ENCODE peak calls at places on chromosomes 1 and 21, in ten cellular contexts. One of them, this sample, is unnamed.

GRCh38 chr1:116966791-116967190 is 34.8 kb upstream of the CD101 start:
- DNase-seq in stimulated activated CD4-positive, alpha-beta T cell treated with anti-CD3 and anti-CD28 coated beads, Interleukin-1b, Interleukin-23, amount 100 ng/mL, for 48 hours: no peak
- DNase-seq in fibroblast of mammary gland: peak; percentile 69
- DNase-seq in NCI-H1417: no peak
- DNase-seq in T-helper 9 cell: no peak
- DNase-seq in H54: no peak
- DNase-seq in cardiac muscle cell: no peak
- DNase-seq in nucleus accumbens: no peak
- DNase-seq in activated naive CD4-positive, alpha-beta T cell treated with anti-CD3 and anti-CD28 coated beads for 36 hours: no peak
- DNase-seq in epithelial cell of prostate: no peak
- DNase-seq in this sample: no peak

GRCh38 chr1:8197493-8198282 is 120.2 kb upstream of the SLC45A1 start:
- DNase-seq in stimulated activated CD4-positive, alpha-beta T cell treated with anti-CD3 and anti-CD28 coated beads, Interleukin-1b, Interleukin-23, amount 100 ng/mL, for 48 hours: no peak
- DNase-seq in fibroblast of mammary gland: peak; percentile 93
- DNase-seq in NCI-H1417: no peak
- DNase-seq in T-helper 9 cell: no peak
- DNase-seq in H54: no peak
- DNase-seq in cardiac muscle cell: peak; percentile 95
- DNase-seq in nucleus accumbens: no peak
- DNase-seq in activated naive CD4-positive, alpha-beta T cell treated with anti-CD3 and anti-CD28 coated beads for 36 hours: no peak
- DNase-seq in epithelial cell of prostate: peak; percentile 66
- DNase-seq in this sample: no peak

GRCh38 chr1:203631946-203632345 is 5.3 kb downstream of the ATP2B4 start:
- DNase-seq in stimulated activated CD4-positive, alpha-beta T cell treated with anti-CD3 and anti-CD28 coated beads, Interleukin-1b, Interleukin-23, amount 100 ng/mL, for 48 hours: no peak
- DNase-seq in fibroblast of mammary gland: no peak
- DNase-seq in NCI-H1417: no peak
- DNase-seq in T-helper 9 cell: no peak
- DNase-seq in H54: no peak
- DNase-seq in cardiac muscle cell: no peak
- DNase-seq in nucleus accumbens: no peak
- DNase-seq in activated naive CD4-positive, alpha-beta T cell treated with anti-CD3 and anti-CD28 coated beads for 36 hours: no peak
- DNase-seq in epithelial cell of prostate: no peak
- DNase-seq in this sample: no peak

GRCh38 chr1:24351918-24352637 is 32.9 kb downstream of the GRHL3 start:
- DNase-seq in stimulated activated CD4-positive, alpha-beta T cell treated with anti-CD3 and anti-CD28 coated beads, Interleukin-1b, Interleukin-23, amount 100 ng/mL, for 48 hours: peak; percentile 84
- DNase-seq in fibroblast of mammary gland: peak; percentile 70
- DNase-seq in NCI-H1417: no peak
- DNase-seq in T-helper 9 cell: no peak
- DNase-seq in H54: no peak
- DNase-seq in cardiac muscle cell: no peak
- DNase-seq in nucleus accumbens: no peak
- DNase-seq in activated naive CD4-positive, alpha-beta T cell treated with anti-CD3 and anti-CD28 coated beads for 36 hours: peak; percentile 94
- DNase-seq in epithelial cell of prostate: no peak
- DNase-seq in this sample: no peak

GRCh38 chr1:44484155-44484688 is 79.2 kb downstream of the RNF220 start:
- DNase-seq in stimulated activated CD4-positive, alpha-beta T cell treated with anti-CD3 and anti-CD28 coated beads, Interleukin-1b, Interleukin-23, amount 100 ng/mL, for 48 hours: no peak
- DNase-seq in fibroblast of mammary gland: peak; percentile 75
- DNase-seq in NCI-H1417: no peak
- DNase-seq in T-helper 9 cell: no peak
- DNase-seq in H54: peak; percentile 30
- DNase-seq in cardiac muscle cell: peak; percentile 76
- DNase-seq in nucleus accumbens: no peak
- DNase-seq in activated naive CD4-positive, alpha-beta T cell treated with anti-CD3 and anti-CD28 coated beads for 36 hours: no peak
- DNase-seq in epithelial cell of prostate: no peak
- DNase-seq in this sample: no peak

GRCh38 chr1:35568975-35569395 is 4.1 kb upstream of the TFAP2E start:
- DNase-seq in stimulated activated CD4-positive, alpha-beta T cell treated with anti-CD3 and anti-CD28 coated beads, Interleukin-1b, Interleukin-23, amount 100 ng/mL, for 48 hours: peak; percentile 60
- DNase-seq in fibroblast of mammary gland: peak; percentile 71
- DNase-seq in NCI-H1417: peak; percentile 42
- DNase-seq in T-helper 9 cell: peak; percentile 48
- DNase-seq in H54: peak; percentile 81
- DNase-seq in cardiac muscle cell: peak; percentile 81
- DNase-seq in nucleus accumbens: peak; percentile 54
- DNase-seq in activated naive CD4-positive, alpha-beta T cell treated with anti-CD3 and anti-CD28 coated beads for 36 hours: peak; percentile 78
- DNase-seq in epithelial cell of prostate: no peak
- DNase-seq in this sample: peak; percentile 67

GRCh38 chr1:32501865-32502264 is 37.0 kb downstream of the ZBTB8B start:
- DNase-seq in stimulated activated CD4-positive, alpha-beta T cell treated with anti-CD3 and anti-CD28 coated beads, Interleukin-1b, Interleukin-23, amount 100 ng/mL, for 48 hours: no peak
- DNase-seq in fibroblast of mammary gland: no peak
- DNase-seq in NCI-H1417: no peak
- DNase-seq in T-helper 9 cell: no peak
- DNase-seq in H54: no peak
- DNase-seq in cardiac muscle cell: peak; percentile 30
- DNase-seq in nucleus accumbens: no peak
- DNase-seq in activated naive CD4-positive, alpha-beta T cell treated with anti-CD3 and anti-CD28 coated beads for 36 hours: no peak
- DNase-seq in epithelial cell of prostate: no peak
- DNase-seq in this sample: no peak

GRCh38 chr21:39954570-39954969 is 87.3 kb downstream of the PCP4 start:
- DNase-seq in stimulated activated CD4-positive, alpha-beta T cell treated with anti-CD3 and anti-CD28 coated beads, Interleukin-1b, Interleukin-23, amount 100 ng/mL, for 48 hours: no peak
- DNase-seq in fibroblast of mammary gland: no peak
- DNase-seq in NCI-H1417: no peak
- DNase-seq in T-helper 9 cell: no peak
- DNase-seq in H54: no peak
- DNase-seq in cardiac muscle cell: no peak
- DNase-seq in nucleus accumbens: no peak
- DNase-seq in activated naive CD4-positive, alpha-beta T cell treated with anti-CD3 and anti-CD28 coated beads for 36 hours: no peak
- DNase-seq in epithelial cell of prostate: no peak
- DNase-seq in this sample: no peak

GRCh38 chr21:44767834-44768831 is 33.5 kb downstream of the UBE2G2 start:
- DNase-seq in stimulated activated CD4-positive, alpha-beta T cell treated with anti-CD3 and anti-CD28 coated beads, Interleukin-1b, Interleukin-23, amount 100 ng/mL, for 48 hours: no peak
- DNase-seq in fibroblast of mammary gland: no peak
- DNase-seq in NCI-H1417: no peak
- DNase-seq in T-helper 9 cell: no peak
- DNase-seq in H54: no peak
- DNase-seq in cardiac muscle cell: no peak
- DNase-seq in nucleus accumbens: no peak
- DNase-seq in activated naive CD4-positive, alpha-beta T cell treated with anti-CD3 and anti-CD28 coated beads for 36 hours: no peak
- DNase-seq in epithelial cell of prostate: no peak
- DNase-seq in this sample: no peak

GRCh38 chr1:186482661-186483255 is 21.8 kb upstream of the PDC start:
- DNase-seq in stimulated activated CD4-positive, alpha-beta T cell treated with anti-CD3 and anti-CD28 coated beads, Interleukin-1b, Interleukin-23, amount 100 ng/mL, for 48 hours: peak; percentile 40
- DNase-seq in fibroblast of mammary gland: peak; percentile 79
- DNase-seq in NCI-H1417: peak; percentile 52
- DNase-seq in T-helper 9 cell: no peak
- DNase-seq in H54: peak; percentile 17
- DNase-seq in cardiac muscle cell: peak; percentile 89
- DNase-seq in nucleus accumbens: no peak
- DNase-seq in activated naive CD4-positive, alpha-beta T cell treated with anti-CD3 and anti-CD28 coated beads for 36 hours: peak; percentile 71
- DNase-seq in epithelial cell of prostate: no peak
- DNase-seq in this sample: peak; percentile 2

GRCh38 chr1:178093958-178094751 is at the start of gene RASAL2:
- DNase-seq in stimulated activated CD4-positive, alpha-beta T cell treated with anti-CD3 and anti-CD28 coated beads, Interleukin-1b, Interleukin-23, amount 100 ng/mL, for 48 hours: peak; percentile 1
- DNase-seq in fibroblast of mammary gland: peak; percentile 46
- DNase-seq in NCI-H1417: peak; percentile 91
- DNase-seq in T-helper 9 cell: no peak
- DNase-seq in H54: peak; percentile 42
- DNase-seq in cardiac muscle cell: peak; percentile 70
- DNase-seq in nucleus accumbens: peak; percentile 48
- DNase-seq in activated naive CD4-positive, alpha-beta T cell treated with anti-CD3 and anti-CD28 coated beads for 36 hours: peak; percentile 4
- DNase-seq in epithelial cell of prostate: no peak
- DNase-seq in this sample: no peak

GRCh38 chr21:34817821-34818662 is 149.2 kb downstream of the CLIC6 start:
- DNase-seq in stimulated activated CD4-positive, alpha-beta T cell treated with anti-CD3 and anti-CD28 coated beads, Interleukin-1b, Interleukin-23, amount 100 ng/mL, for 48 hours: no peak
- DNase-seq in fibroblast of mammary gland: no peak
- DNase-seq in NCI-H1417: no peak
- DNase-seq in T-helper 9 cell: no peak
- DNase-seq in H54: no peak
- DNase-seq in cardiac muscle cell: no peak
- DNase-seq in nucleus accumbens: no peak
- DNase-seq in activated naive CD4-positive, alpha-beta T cell treated with anti-CD3 and anti-CD28 coated beads for 36 hours: no peak
- DNase-seq in epithelial cell of prostate: no peak
- DNase-seq in this sample: no peak

GRCh38 chr21:31803039-31804007 is 69.5 kb upstream of the HUNK start:
- DNase-seq in stimulated activated CD4-positive, alpha-beta T cell treated with anti-CD3 and anti-CD28 coated beads, Interleukin-1b, Interleukin-23, amount 100 ng/mL, for 48 hours: no peak
- DNase-seq in fibroblast of mammary gland: no peak
- DNase-seq in NCI-H1417: no peak
- DNase-seq in T-helper 9 cell: no peak
- DNase-seq in H54: no peak
- DNase-seq in cardiac muscle cell: no peak
- DNase-seq in nucleus accumbens: no peak
- DNase-seq in activated naive CD4-positive, alpha-beta T cell treated with anti-CD3 and anti-CD28 coated beads for 36 hours: no peak
- DNase-seq in epithelial cell of prostate: no peak
- DNase-seq in this sample: no peak

GRCh38 chr1:203207751-203208150 is 21.2 kb upstream of the CHI3L1 start:
- DNase-seq in stimulated activated CD4-positive, alpha-beta T cell treated with anti-CD3 and anti-CD28 coated beads, Interleukin-1b, Interleukin-23, amount 100 ng/mL, for 48 hours: no peak
- DNase-seq in fibroblast of mammary gland: no peak
- DNase-seq in NCI-H1417: no peak
- DNase-seq in T-helper 9 cell: no peak
- DNase-seq in H54: no peak
- DNase-seq in cardiac muscle cell: no peak
- DNase-seq in nucleus accumbens: no peak
- DNase-seq in activated naive CD4-positive, alpha-beta T cell treated with anti-CD3 and anti-CD28 coated beads for 36 hours: no peak
- DNase-seq in epithelial cell of prostate: no peak
- DNase-seq in this sample: no peak

GRCh38 chr1:64241069-64241468 is 37.6 kb downstream of the UBE2U start:
- DNase-seq in stimulated activated CD4-positive, alpha-beta T cell treated with anti-CD3 and anti-CD28 coated beads, Interleukin-1b, Interleukin-23, amount 100 ng/mL, for 48 hours: no peak
- DNase-seq in fibroblast of mammary gland: no peak
- DNase-seq in NCI-H1417: no peak
- DNase-seq in T-helper 9 cell: no peak
- DNase-seq in H54: no peak
- DNase-seq in cardiac muscle cell: no peak
- DNase-seq in nucleus accumbens: no peak
- DNase-seq in activated naive CD4-positive, alpha-beta T cell treated with anti-CD3 and anti-CD28 coated beads for 36 hours: no peak
- DNase-seq in epithelial cell of prostate: no peak
- DNase-seq in this sample: no peak

GRCh38 chr1:170027760-170028159 is 46.7 kb downstream of the KIFAP3 start:
- DNase-seq in stimulated activated CD4-positive, alpha-beta T cell treated with anti-CD3 and anti-CD28 coated beads, Interleukin-1b, Interleukin-23, amount 100 ng/mL, for 48 hours: no peak
- DNase-seq in fibroblast of mammary gland: peak; percentile 11
- DNase-seq in NCI-H1417: no peak
- DNase-seq in T-helper 9 cell: no peak
- DNase-seq in H54: no peak
- DNase-seq in cardiac muscle cell: no peak
- DNase-seq in nucleus accumbens: no peak
- DNase-seq in activated naive CD4-positive, alpha-beta T cell treated with anti-CD3 and anti-CD28 coated beads for 36 hours: no peak
- DNase-seq in epithelial cell of prostate: no peak
- DNase-seq in this sample: no peak

GRCh38 chr1:212271823-212272498 is 13.2 kb upstream of the PPP2R5A start:
- DNase-seq in stimulated activated CD4-positive, alpha-beta T cell treated with anti-CD3 and anti-CD28 coated beads, Interleukin-1b, Interleukin-23, amount 100 ng/mL, for 48 hours: no peak
- DNase-seq in fibroblast of mammary gland: no peak
- DNase-seq in NCI-H1417: no peak
- DNase-seq in T-helper 9 cell: no peak
- DNase-seq in H54: no peak
- DNase-seq in cardiac muscle cell: no peak
- DNase-seq in nucleus accumbens: no peak
- DNase-seq in activated naive CD4-positive, alpha-beta T cell treated with anti-CD3 and anti-CD28 coated beads for 36 hours: no peak
- DNase-seq in epithelial cell of prostate: no peak
- DNase-seq in this sample: no peak

GRCh38 chr1:101247404-101248287 is 10.8 kb downstream of the S1PR1 start:
- DNase-seq in stimulated activated CD4-positive, alpha-beta T cell treated with anti-CD3 and anti-CD28 coated beads, Interleukin-1b, Interleukin-23, amount 100 ng/mL, for 48 hours: no peak
- DNase-seq in fibroblast of mammary gland: no peak
- DNase-seq in NCI-H1417: no peak
- DNase-seq in T-helper 9 cell: no peak
- DNase-seq in H54: no peak
- DNase-seq in cardiac muscle cell: no peak
- DNase-seq in nucleus accumbens: no peak
- DNase-seq in activated naive CD4-positive, alpha-beta T cell treated with anti-CD3 and anti-CD28 coated beads for 36 hours: no peak
- DNase-seq in epithelial cell of prostate: no peak
- DNase-seq in this sample: no peak

GRCh38 chr1:24967962-24968361 is 37.9 kb upstream of the RUNX3 start:
- DNase-seq in stimulated activated CD4-positive, alpha-beta T cell treated with anti-CD3 and anti-CD28 coated beads, Interleukin-1b, Interleukin-23, amount 100 ng/mL, for 48 hours: no peak
- DNase-seq in fibroblast of mammary gland: no peak
- DNase-seq in NCI-H1417: no peak
- DNase-seq in T-helper 9 cell: no peak
- DNase-seq in H54: no peak
- DNase-seq in cardiac muscle cell: no peak
- DNase-seq in nucleus accumbens: no peak
- DNase-seq in activated naive CD4-positive, alpha-beta T cell treated with anti-CD3 and anti-CD28 coated beads for 36 hours: no peak
- DNase-seq in epithelial cell of prostate: no peak
- DNase-seq in this sample: no peak

GRCh38 chr1:89780721-89781120 is 40.1 kb upstream of the LRRC8D start:
- DNase-seq in stimulated activated CD4-positive, alpha-beta T cell treated with anti-CD3 and anti-CD28 coated beads, Interleukin-1b, Interleukin-23, amount 100 ng/mL, for 48 hours: peak; percentile 37
- DNase-seq in fibroblast of mammary gland: peak; percentile 61
- DNase-seq in NCI-H1417: no peak
- DNase-seq in T-helper 9 cell: no peak
- DNase-seq in H54: peak; percentile 54
- DNase-seq in cardiac muscle cell: peak; percentile 47
- DNase-seq in nucleus accumbens: no peak
- DNase-seq in activated naive CD4-positive, alpha-beta T cell treated with anti-CD3 and anti-CD28 coated beads for 36 hours: peak; percentile 57
- DNase-seq in epithelial cell of prostate: no peak
- DNase-seq in this sample: no peak

GRCh38 chr1:223175032-223175431 is 32.0 kb upstream of the TLR5 start:
- DNase-seq in stimulated activated CD4-positive, alpha-beta T cell treated with anti-CD3 and anti-CD28 coated beads, Interleukin-1b, Interleukin-23, amount 100 ng/mL, for 48 hours: no peak
- DNase-seq in fibroblast of mammary gland: no peak
- DNase-seq in NCI-H1417: peak; percentile 51
- DNase-seq in T-helper 9 cell: no peak
- DNase-seq in H54: no peak
- DNase-seq in cardiac muscle cell: peak; percentile 12
- DNase-seq in nucleus accumbens: no peak
- DNase-seq in activated naive CD4-positive, alpha-beta T cell treated with anti-CD3 and anti-CD28 coated beads for 36 hours: no peak
- DNase-seq in epithelial cell of prostate: no peak
- DNase-seq in this sample: no peak

GRCh38 chr1:194071200-194071599 is 884.8 kb upstream of the B3GALT2 start:
- DNase-seq in stimulated activated CD4-positive, alpha-beta T cell treated with anti-CD3 and anti-CD28 coated beads, Interleukin-1b, Interleukin-23, amount 100 ng/mL, for 48 hours: no peak
- DNase-seq in fibroblast of mammary gland: no peak
- DNase-seq in NCI-H1417: peak; percentile 3
- DNase-seq in T-helper 9 cell: no peak
- DNase-seq in H54: no peak
- DNase-seq in cardiac muscle cell: no peak
- DNase-seq in nucleus accumbens: no peak
- DNase-seq in activated naive CD4-positive, alpha-beta T cell treated with anti-CD3 and anti-CD28 coated beads for 36 hours: no peak
- DNase-seq in epithelial cell of prostate: no peak
- DNase-seq in this sample: no peak

GRCh38 chr1:222286039-222286438 is 261.9 kb downstream of the HHIPL2 start:
- DNase-seq in stimulated activated CD4-positive, alpha-beta T cell treated with anti-CD3 and anti-CD28 coated beads, Interleukin-1b, Interleukin-23, amount 100 ng/mL, for 48 hours: no peak
- DNase-seq in fibroblast of mammary gland: no peak
- DNase-seq in NCI-H1417: no peak
- DNase-seq in T-helper 9 cell: no peak
- DNase-seq in H54: no peak
- DNase-seq in cardiac muscle cell: no peak
- DNase-seq in nucleus accumbens: no peak
- DNase-seq in activated naive CD4-positive, alpha-beta T cell treated with anti-CD3 and anti-CD28 coated beads for 36 hours: no peak
- DNase-seq in epithelial cell of prostate: no peak
- DNase-seq in this sample: no peak

GRCh38 chr21:42163511-42163863 is 55.5 kb upstream of the ABCG1 start:
- DNase-seq in stimulated activated CD4-positive, alpha-beta T cell treated with anti-CD3 and anti-CD28 coated beads, Interleukin-1b, Interleukin-23, amount 100 ng/mL, for 48 hours: no peak
- DNase-seq in fibroblast of mammary gland: no peak
- DNase-seq in NCI-H1417: no peak
- DNase-seq in T-helper 9 cell: no peak
- DNase-seq in H54: no peak
- DNase-seq in cardiac muscle cell: no peak
- DNase-seq in nucleus accumbens: no peak
- DNase-seq in activated naive CD4-positive, alpha-beta T cell treated with anti-CD3 and anti-CD28 coated beads for 36 hours: no peak
- DNase-seq in epithelial cell of prostate: no peak
- DNase-seq in this sample: no peak

GRCh38 chr1:88736633-88737248 is 52.7 kb downstream of the PKN2 start:
- DNase-seq in stimulated activated CD4-positive, alpha-beta T cell treated with anti-CD3 and anti-CD28 coated beads, Interleukin-1b, Interleukin-23, amount 100 ng/mL, for 48 hours: peak; percentile 23
- DNase-seq in fibroblast of mammary gland: peak; percentile 64
- DNase-seq in NCI-H1417: no peak
- DNase-seq in T-helper 9 cell: no peak
- DNase-seq in H54: peak; percentile 5
- DNase-seq in cardiac muscle cell: peak; percentile 68
- DNase-seq in nucleus accumbens: no peak
- DNase-seq in activated naive CD4-positive, alpha-beta T cell treated with anti-CD3 and anti-CD28 coated beads for 36 hours: peak; percentile 45
- DNase-seq in epithelial cell of prostate: no peak
- DNase-seq in this sample: no peak

GRCh38 chr1:78619803-78620579 is at the start of gene IFI44L:
- DNase-seq in stimulated activated CD4-positive, alpha-beta T cell treated with anti-CD3 and anti-CD28 coated beads, Interleukin-1b, Interleukin-23, amount 100 ng/mL, for 48 hours: peak; percentile 62
- DNase-seq in fibroblast of mammary gland: peak; percentile 88
- DNase-seq in NCI-H1417: no peak
- DNase-seq in T-helper 9 cell: peak; percentile 43
- DNase-seq in H54: no peak
- DNase-seq in cardiac muscle cell: peak; percentile 78
- DNase-seq in nucleus accumbens: no peak
- DNase-seq in activated naive CD4-positive, alpha-beta T cell treated with anti-CD3 and anti-CD28 coated beads for 36 hours: peak; percentile 87
- DNase-seq in epithelial cell of prostate: peak; percentile 26
- DNase-seq in this sample: peak; percentile 57

GRCh38 chr1:159071970-159072582 is 4.5 kb downstream of the AIM2 start:
- DNase-seq in stimulated activated CD4-positive, alpha-beta T cell treated with anti-CD3 and anti-CD28 coated beads, Interleukin-1b, Interleukin-23, amount 100 ng/mL, for 48 hours: no peak
- DNase-seq in fibroblast of mammary gland: peak; percentile 83
- DNase-seq in NCI-H1417: peak; percentile 3
- DNase-seq in T-helper 9 cell: no peak
- DNase-seq in H54: no peak
- DNase-seq in cardiac muscle cell: peak; percentile 85
- DNase-seq in nucleus accumbens: no peak
- DNase-seq in activated naive CD4-positive, alpha-beta T cell treated with anti-CD3 and anti-CD28 coated beads for 36 hours: no peak
- DNase-seq in epithelial cell of prostate: no peak
- DNase-seq in this sample: no peak

GRCh38 chr1:38129473-38129872 is 82.9 kb upstream of the POU3F1 start:
- DNase-seq in stimulated activated CD4-positive, alpha-beta T cell treated with anti-CD3 and anti-CD28 coated beads, Interleukin-1b, Interleukin-23, amount 100 ng/mL, for 48 hours: no peak
- DNase-seq in fibroblast of mammary gland: no peak
- DNase-seq in NCI-H1417: no peak
- DNase-seq in T-helper 9 cell: no peak
- DNase-seq in H54: no peak
- DNase-seq in cardiac muscle cell: no peak
- DNase-seq in nucleus accumbens: no peak
- DNase-seq in activated naive CD4-positive, alpha-beta T cell treated with anti-CD3 and anti-CD28 coated beads for 36 hours: no peak
- DNase-seq in epithelial cell of prostate: no peak
- DNase-seq in this sample: no peak